ENCODE peak calls at places on chromosomes 3 and 15, in four cellular contexts. I is neuronal stem cell, F is mesenchymal stem cell, X is IMR-90. T is an unnamed sample.

GRCh38 chr3:129602730-129603560 is 3.5 kb downstream of the PLXND1 start:
- DNase-seq in I (no peak), F (peak; percentile 99), X (peak; percentile 95), T (no peak)

GRCh38 chr3:123781138-123781537 is 103.0 kb downstream of the MYLK start:
- DNase-seq in I (no peak), F (no peak), X (no peak), T (no peak)

GRCh38 chr3:55330355-55330754 is 156.8 kb downstream of the WNT5A start:
- DNase-seq in I (no peak), F (peak; percentile 96), X (peak; percentile 99), T (peak; percentile 90)

GRCh38 chr15:92159906-92160841 is 233.5 kb upstream of the ST8SIA2 start:
- DNase-seq in I (no peak), F (no peak), X (no peak), T (no peak)

GRCh38 chr15:49900036-49900435 is 219.0 kb downstream of the ATP8B4 start:
- DNase-seq in I (no peak), F (peak; percentile 56), X (peak; percentile 52), T (peak; percentile 45)

GRCh38 chr3:121970047-121970446 is 52.0 kb downstream of the ILDR1 start:
- DNase-seq in I (no peak), F (peak; percentile 1), X (peak; percentile 1), T (peak; percentile 75)

GRCh38 chr15:57922780-57923179 is 142.7 kb downstream of the ALDH1A2 start:
- DNase-seq in I (no peak), F (no peak), X (no peak), T (no peak)

GRCh38 chr3:125179528-125180240 is 32.9 kb downstream of the SLC12A8 start:
- DNase-seq in I (no peak), F (no peak), X (no peak), T (no peak)

GRCh38 chr3:16810593-16811367 is 74.0 kb upstream of the PLCL2 start:
- DNase-seq in I (no peak), F (no peak), X (no peak), T (no peak)

GRCh38 chr15:95567686-95568085 is 762.8 kb upstream of the NR2F2 start:
- DNase-seq in I (no peak), F (no peak), X (peak; percentile 9), T (peak; percentile 51)

GRCh38 chr15:74598126-74598842 is 17.4 kb upstream of the CLK3 start:
- DNase-seq in I (peak; percentile 69), F (no peak), X (peak; percentile 81), T (peak; percentile 68)

GRCh38 chr3:45105855-45106655 is 40.1 kb downstream of the CDCP1 start:
- DNase-seq in I (no peak), F (peak; percentile 98), X (peak; percentile 94), T (no peak)

GRCh38 chr3:187112934-187113793 is 26.1 kb downstream of the RPL39L start:
- DNase-seq in I (no peak), F (peak; percentile 52), X (peak; percentile 48), T (peak; percentile 64)

GRCh38 chr3:12182687-12183441 is 24.2 kb upstream of the TIMP4 start:
- DNase-seq in I (no peak), F (no peak), X (no peak), T (peak; percentile 39)

GRCh38 chr3:86993704-86994103 is 2.8 kb upstream of the VGLL3 start:
- DNase-seq in I (no peak), F (peak; percentile 74), X (peak; percentile 67), T (peak; percentile 92)

GRCh38 chr3:11195201-11195600 is 40.9 kb downstream of the HRH1 start:
- DNase-seq in I (no peak), F (peak; percentile 44), X (no peak), T (no peak)

GRCh38 chr15:40081691-40082194 is 26.9 kb downstream of the BMF start:
- DNase-seq in I (peak; percentile 84), F (peak; percentile 93), X (peak; percentile 75), T (peak; percentile 32)

GRCh38 chr3:188901126-188901525 is 270.6 kb upstream of the TPRG1 start:
- DNase-seq in I (no peak), F (peak; percentile 56), X (peak; percentile 66), T (no peak)

GRCh38 chr15:85289677-85290365 is 90.6 kb upstream of the AKAP13 start:
- DNase-seq in I (no peak), F (peak; percentile 44), X (peak; percentile 31), T (peak; percentile 45)

GRCh38 chr3:14376348-14377043 is 25.9 kb upstream of the SLC6A6 start:
- DNase-seq in I (no peak), F (no peak), X (no peak), T (no peak)

GRCh38 chr15:36731025-36731424 is 151.6 kb downstream of the CDIN1 start:
- DNase-seq in I (no peak), F (no peak), X (no peak), T (peak; percentile 13)

GRCh38 chr15:78455749-78456148 is 17.7 kb downstream of the IREB2 start:
- DNase-seq in I (no peak), F (peak; percentile 59), X (no peak), T (peak; percentile 7)

GRCh38 chr3:172179680-172180399 is 140.5 kb downstream of the FNDC3B start:
- DNase-seq in I (no peak), F (peak; percentile 49), X (no peak), T (no peak)

GRCh38 chr3:22029480-22029879 is 278.5 kb upstream of the ZNF385D start:
- DNase-seq in I (no peak), F (no peak), X (no peak), T (no peak)

GRCh38 chr3:119322021-119322522 is 27.9 kb downstream of the ARHGAP31 start:
- DNase-seq in I (no peak), F (peak; percentile 45), X (peak; percentile 47), T (peak; percentile 36)

GRCh38 chr3:23600178-23600577 is 205.6 kb upstream of the UBE2E1 start:
- DNase-seq in I (no peak), F (peak; percentile 80), X (peak; percentile 96), T (peak; percentile 93)

GRCh38 chr3:60708191-60708975 is 542.9 kb downstream of the FHIT start:
- DNase-seq in I (no peak), F (peak; percentile 76), X (peak; percentile 75), T (no peak)

GRCh38 chr15:25237291-25237978 is 201.4 kb downstream of the UBE3A start:
- DNase-seq in I (no peak), F (no peak), X (no peak), T (no peak)

GRCh38 chr15:25239471-25240345 is 199.1 kb downstream of the UBE3A start:
- DNase-seq in I (no peak), F (no peak), X (no peak), T (no peak)

GRCh38 chr15:25238716-25239470 is 199.9 kb downstream of the UBE3A start:
- DNase-seq in I (no peak), F (no peak), X (no peak), T (no peak)

GRCh38 chr15:25236861-25237155 is 202.0 kb downstream of the UBE3A start:
- DNase-seq in I (no peak), F (no peak), X (no peak), T (no peak)

DNA sequence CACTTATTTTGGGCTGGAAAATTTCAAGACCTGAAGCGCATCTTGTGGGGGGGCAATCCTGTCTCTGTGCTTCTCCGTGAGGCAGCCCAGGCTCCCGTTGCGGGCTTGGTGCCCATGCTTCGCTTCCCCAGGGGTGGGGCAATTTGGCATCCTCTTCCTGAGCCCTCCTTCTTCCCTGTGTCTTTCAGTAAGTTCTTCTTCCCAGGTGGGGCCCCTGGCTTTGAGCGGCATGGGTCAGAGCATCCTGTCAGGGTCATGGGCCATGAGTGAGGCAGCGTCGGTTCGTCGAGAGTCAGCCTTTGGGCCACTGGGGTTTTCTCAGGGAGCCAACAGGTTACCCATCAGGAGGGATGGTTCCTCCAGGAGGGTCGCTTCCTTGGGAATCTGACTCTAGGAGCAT is 200.7 kb downstream of the UBE3A start:
- DNase-seq in I (no peak), F (no peak), X (no peak), T (no peak)
- H3K14ac ChIP-seq in I (no peak overlapping the region), F (no peak overlapping the region), X (no peak overlapping the region), T (no peak overlapping the region)

GRCh38 chr15:70083423-70083822 is 14.3 kb downstream of the TLE3 start:
- DNase-seq in I (peak; percentile 91), F (no peak), X (no peak), T (no peak)

GRCh38 chr15:70079831-70080230 is 17.9 kb downstream of the TLE3 start:
- DNase-seq in I (no peak), F (no peak), X (no peak), T (no peak)

GRCh38 chr15:70083946-70084345 is 13.8 kb downstream of the TLE3 start:
- DNase-seq in I (no peak), F (no peak), X (no peak), T (no peak)

GRCh38 chr15:70078578-70079417 is 18.9 kb downstream of the TLE3 start:
- DNase-seq in I (no peak), F (no peak), X (no peak), T (no peak)

GRCh38 chr15:70081612-70082011 is 16.1 kb downstream of the TLE3 start:
- DNase-seq in I (no peak), F (no peak), X (no peak), T (no peak)
- H3K79me1 ChIP-seq in I (peaks cover 7% of the 10 kb centered on the region), F (peaks cover 44% of the 10 kb centered on the region), X (peaks cover 39% of the 10 kb centered on the region), T (no peaks in the 10 kb centered on the region)

DNA sequence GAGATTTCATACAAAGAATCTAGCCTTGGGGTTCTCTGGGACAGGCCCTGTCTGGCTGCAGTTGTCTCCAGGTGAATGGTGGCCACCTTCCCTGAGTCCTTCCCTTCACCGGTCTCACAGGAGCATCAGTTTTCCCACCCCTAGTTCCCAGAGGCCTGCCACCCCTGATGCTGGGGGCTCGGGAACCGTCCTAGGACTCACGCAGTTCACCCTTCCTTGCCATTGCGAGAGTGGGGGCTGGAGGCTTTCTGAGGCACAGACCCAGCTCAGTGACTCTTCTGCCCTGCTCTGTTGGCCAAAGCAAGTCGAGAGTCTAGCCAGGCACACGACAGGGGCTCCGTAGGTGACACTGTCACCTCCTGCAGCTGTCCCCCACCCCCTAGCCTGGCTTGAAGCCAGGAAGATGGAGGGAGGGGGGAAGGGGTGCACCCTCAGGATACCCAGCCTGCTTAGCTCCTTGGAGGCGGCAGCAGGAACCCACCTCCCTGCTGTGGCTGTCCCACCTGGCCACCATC is 130.3 kb downstream of the NUP210 start:
- DNase-seq in I (no peak), F (no peak), X (no peak), T (no peak)
- H3K14ac ChIP-seq in I (peak overlapping the region; percentile 25), F (no peak overlapping the region), X (no peak overlapping the region), T (no peak overlapping the region)

GRCh38 chr15:66767370-66767769 is 65.3 kb downstream of the SMAD6 start:
- DNase-seq in I (no peak), F (no peak), X (no peak), T (no peak)

GRCh38 chr15:66764067-66764428 is 62.0 kb downstream of the SMAD6 start:
- DNase-seq in I (no peak), F (peak; percentile 60), X (no peak), T (no peak)

GRCh38 chr15:66763186-66764066 is 61.4 kb downstream of the SMAD6 start:
- DNase-seq in I (no peak), F (no peak), X (no peak), T (no peak)

GRCh38 chr15:66766282-66767228 is 64.5 kb downstream of the SMAD6 start:
- DNase-seq in I (no peak), F (peak; percentile 60), X (peak; percentile 84), T (no peak)

GRCh38 chr15:66765478-66766281 is 63.6 kb downstream of the SMAD6 start:
- DNase-seq in I (no peak), F (peak; percentile 68), X (no peak), T (no peak)
- H3K79me1 ChIP-seq in I (peaks cover 2% of the 10 kb centered on the region), F (peaks cover 5% of the 10 kb centered on the region), X (peaks cover 16% of the 10 kb centered on the region), T (peaks cover 2% of the 10 kb centered on the region)

GRCh38 chr3:51704511-51704950 is 2.3 kb upstream of the GRM2 start:
- DNase-seq in I (no peak), F (no peak), X (no peak), T (no peak)
- H3K14ac ChIP-seq in I (peak overlapping the region; percentile 60), F (no peak overlapping the region), X (no peak overlapping the region), T (no peak overlapping the region)

GRCh38 chr15:68790910-68791309 is 29.8 kb downstream of the ANP32A start:
- DNase-seq in I (no peak), F (no peak), X (no peak), T (no peak)
- H3K79me1 ChIP-seq in I (peaks cover 9% of the 10 kb centered on the region), F (peaks cover 45% of the 10 kb centered on the region), X (peaks cover 45% of the 10 kb centered on the region), T (peaks cover 6% of the 10 kb centered on the region)

T was measured in trophoblast cell.